ENCODE peak calls at places on chromosomes 13 and 19, in nine cellular contexts. U is OCI-LY7; J is PC-3; C is upper lobe of right lung; V is HepG2; X is H1; D is psoas muscle; K is sigmoid colon; R is CD4-positive, alpha-beta memory T cell. T is an unnamed sample. For H3K36me3, the result is how much of the 10 kb centered on the place peaks cover.

GRCh38 chr13:50708461-50708860 is 135.0 kb downstream of the DLEU7 start:
- DNase-seq in U (no peak), J (no peak), C (no peak), V (no peak), X (no peak), D (no peak), K (no peak), R (no peak), T (peak)

GRCh38 chr19:46745521-46746280 is at the start of gene FKRP:
- DNase-seq in U (peak), J (no peak), C (no peak), V (no peak), X (no peak), D (no peak), K (no peak), R (peak), T (peak)

GRCh38 chr19:10740798-10741197 is 22.9 kb downstream of the DNM2 start:
- DNase-seq in U (no peak), J (peak), C (no peak), V (no peak), X (no peak), D (no peak), K (no peak), R (no peak), T (no peak)

GRCh38 chr19:35287713-35288112 is 4.2 kb upstream of the MAG start:
- DNase-seq in U (no peak), J (no peak), C (no peak), V (no peak), X (no peak), D (no peak), K (no peak), R (no peak), T (no peak)

GRCh38 chr13:102487330-102487729 is 85.5 kb upstream of the FGF14 start:
- DNase-seq in U (no peak), J (no peak), C (no peak), V (no peak), X (no peak), D (no peak), K (no peak), R (no peak), T (no peak)

GRCh38 chr13:92196566-92197256 is 798.3 kb downstream of the GPC5 start:
- DNase-seq in U (no peak), J (no peak), C (no peak), V (no peak), X (no peak), D (no peak), K (no peak), R (no peak), T (no peak)

GRCh38 chr13:93079294-93079693 is 147.3 kb upstream of the GPC6 start:
- DNase-seq in U (no peak), J (peak), C (no peak), V (no peak), X (no peak), D (no peak), K (no peak), R (no peak), T (peak)

GRCh38 chr13:88142653-88143052 is 471.5 kb downstream of the SLITRK5 start:
- DNase-seq in U (no peak), J (no peak), C (no peak), V (no peak), X (no peak), D (no peak), K (no peak), R (no peak), T (no peak)

GRCh38 chr19:28500982-28501633 is 711.8 kb downstream of the UQCRFS1 start:
- DNase-seq in U (no peak), J (no peak), C (no peak), V (no peak), X (no peak), D (no peak), K (peak), R (no peak), T (no peak)

GRCh38 chr13:41268764-41269163 is 5.4 kb upstream of the MTRF1 start:
- DNase-seq in U (peak), J (peak), C (no peak), V (no peak), X (no peak), D (no peak), K (no peak), R (peak), T (peak)

GRCh38 chr19:19489804-19490204 is 25.5 kb downstream of the TSSK6 start:
- DNase-seq in U (no peak), J (no peak), C (no peak), V (no peak), X (no peak), D (no peak), K (no peak), R (no peak), T (no peak)

GRCh38 chr19:57779220-57779845 is 9.9 kb downstream of the ZNF586 start:
- DNase-seq in U (no peak), J (no peak), C (no peak), V (no peak), X (no peak), D (no peak), K (no peak), R (no peak), T (no peak)

GRCh38 chr19:15091918-15092753 is 10.1 kb downstream of the OR1I1 start:
- DNase-seq in U (peak), J (peak), C (no peak), V (peak), X (no peak), D (no peak), K (peak), R (peak), T (peak)

GRCh38 chr13:52159159-52159982 is at the start of gene NEK3:
- DNase-seq in U (peak), J (peak), C (peak), V (peak), X (peak), D (peak), K (peak), R (peak), T (peak)

GRCh38 chr13:46683879-46684278 is 113.1 kb downstream of the ESD start:
- DNase-seq in U (no peak), J (no peak), C (no peak), V (no peak), X (no peak), D (no peak), K (no peak), R (no peak), T (no peak)

GRCh38 chr19:42325896-42326771 is 699 bp downstream of the MEGF8 start:
- DNase-seq in U (peak), J (no peak), C (no peak), V (no peak), X (no peak), D (peak), K (no peak), R (no peak), T (peak)

GRCh38 chr19:37997911-37998344 is 90.9 kb downstream of the SIPA1L3 start:
- DNase-seq in U (no peak), J (peak), C (no peak), V (no peak), X (no peak), D (peak), K (no peak), R (no peak), T (no peak)

GRCh38 chr13:26658972-26659371 is 101.5 kb downstream of the WASF3 start:
- DNase-seq in U (no peak), J (no peak), C (no peak), V (no peak), X (no peak), D (no peak), K (no peak), R (no peak), T (no peak)

GRCh38 chr19:10007811-10008211 is 2.5 kb downstream of the COL5A3 start:
- DNase-seq in U (no peak), J (no peak), C (no peak), V (no peak), X (no peak), D (peak), K (peak), R (no peak), T (peak)

DNA sequence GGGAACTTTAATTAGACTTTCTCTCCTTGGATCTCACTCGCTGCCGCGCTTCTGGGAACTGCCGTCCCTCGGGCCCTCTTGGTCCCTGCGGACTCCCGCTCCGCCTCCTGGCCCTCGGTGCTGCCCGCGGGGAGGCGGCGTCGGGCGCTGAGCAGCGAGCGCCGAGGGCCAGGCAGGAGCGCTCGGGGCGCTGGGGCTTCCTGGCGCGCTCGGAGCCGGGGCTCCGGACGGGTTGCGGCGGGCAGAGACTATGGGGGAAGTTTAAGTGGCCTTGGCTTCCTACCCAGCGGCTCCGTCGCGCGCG is 704 bp downstream of the CHST8 start:
- DNase-seq in U (no peak), J (no peak), C (no peak), V (no peak), X (no peak), D (no peak), K (no peak), R (no peak), T (peak)
- H3K4me3 ChIP-seq in U (no peak), J (no peak), C (peak), V (no peak), X (peak), D (peak), K (peak), R (no peak), T (peak)

GRCh38 chr13:113220877-113221276 is 11.5 kb downstream of the CUL4A start:
- DNase-seq in U (no peak), J (no peak), C (no peak), V (no peak), X (no peak), D (no peak), K (no peak), R (peak), T (no peak)
- H3K36me3 ChIP-seq in U (half or more), J (under half), C (under half), V (under half), X (under half), D (under half), K (under half), R (under half), T (under half)

DNA sequence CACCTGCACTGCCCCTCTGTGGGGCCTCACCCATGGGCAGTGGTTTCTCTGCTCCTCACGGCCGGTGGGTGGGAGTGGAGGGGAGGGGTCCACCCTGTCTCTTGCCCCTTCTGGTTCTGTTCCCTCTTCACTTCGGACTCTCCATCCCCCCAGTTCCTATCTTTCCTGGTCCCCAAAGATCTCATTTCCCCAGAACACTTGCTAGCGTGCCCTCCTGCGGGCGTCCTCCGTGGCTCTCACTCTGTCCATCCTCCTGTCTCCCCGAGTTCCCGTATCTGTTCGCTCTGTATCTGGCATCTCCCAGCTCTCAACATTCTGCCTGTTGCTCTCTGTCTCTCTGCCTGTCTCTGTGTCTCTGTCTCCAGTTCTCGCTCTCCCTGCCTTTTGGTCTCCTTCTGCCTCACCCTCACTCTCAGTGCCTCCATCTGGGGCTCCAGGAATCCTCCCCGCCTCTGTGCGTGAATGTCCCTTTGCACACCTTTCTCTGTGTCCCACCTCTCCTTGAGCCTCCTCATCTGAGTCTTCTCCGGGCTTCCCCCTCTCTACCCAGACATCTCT is 363 bp downstream of the SPIB start:
- DNase-seq in U (no peak), J (no peak), C (no peak), V (no peak), X (no peak), D (no peak), K (no peak), R (no peak), T (no peak)
- H3K4me3 ChIP-seq in U (peak), J (no peak), C (no peak), V (no peak), X (peak), D (peak), K (no peak), R (no peak), T (peak)

GRCh38 chr19:3466630-3467029 is 13.7 kb downstream of the SMIM24 start:
- DNase-seq in U (no peak), J (no peak), C (no peak), V (no peak), X (no peak), D (no peak), K (no peak), R (no peak), T (no peak)

GRCh38 chr19:3463959-3464796 is 16.1 kb downstream of the SMIM24 start:
- DNase-seq in U (no peak), J (no peak), C (no peak), V (no peak), X (no peak), D (no peak), K (no peak), R (no peak), T (no peak)

GRCh38 chr19:3464797-3465235 is 15.5 kb downstream of the SMIM24 start:
- DNase-seq in U (no peak), J (no peak), C (peak), V (no peak), X (no peak), D (no peak), K (no peak), R (no peak), T (peak)

GRCh38 chr19:3467437-3468198 is 12.7 kb downstream of the SMIM24 start:
- DNase-seq in U (no peak), J (no peak), C (no peak), V (no peak), X (no peak), D (no peak), K (no peak), R (no peak), T (no peak)

GRCh38 chr19:3465552-3465951 is 14.8 kb downstream of the SMIM24 start:
- DNase-seq in U (no peak), J (no peak), C (no peak), V (no peak), X (no peak), D (no peak), K (no peak), R (no peak), T (no peak)
- H3K36me3 ChIP-seq in U (under half), J (under half), C (under half), V (under half), X (under half), D (under half), K (under half), R (under half), T (under half)

GRCh38 chr19:6273701-6274601 is 5.8 kb downstream of the MLLT1 start:
- DNase-seq in U (no peak), J (peak), C (peak), V (peak), X (no peak), D (peak), K (peak), R (no peak), T (no peak)
- H3K4me3 ChIP-seq in U (no peak), J (peak), C (peak), V (peak), X (no peak), D (peak), K (peak), R (no peak), T (no peak)

GRCh38 chr19:48239120-48239519 is 16.6 kb downstream of the CARD8 start:
- DNase-seq in U (no peak), J (no peak), C (no peak), V (no peak), X (no peak), D (no peak), K (no peak), R (no peak), T (no peak)
- H3K36me3 ChIP-seq in U (half or more), J (under half), C (half or more), V (under half), X (under half), D (under half), K (under half), R (under half), T (under half)

GRCh38 chr13:95378603-95379002 is 77.4 kb upstream of the ABCC4 start:
- DNase-seq in U (no peak), J (peak), C (no peak), V (no peak), X (no peak), D (peak), K (peak), R (no peak), T (no peak)

GRCh38 chr13:95385373-95385772 is 84.1 kb upstream of the ABCC4 start:
- DNase-seq in U (no peak), J (no peak), C (no peak), V (no peak), X (no peak), D (no peak), K (peak), R (no peak), T (no peak)

GRCh38 chr13:95385808-95386207 is 84.6 kb upstream of the ABCC4 start:
- DNase-seq in U (no peak), J (no peak), C (no peak), V (no peak), X (no peak), D (no peak), K (peak), R (no peak), T (no peak)

GRCh38 chr13:95382906-95383305 is 81.7 kb upstream of the ABCC4 start:
- DNase-seq in U (no peak), J (no peak), C (no peak), V (no peak), X (no peak), D (no peak), K (peak), R (no peak), T (no peak)

GRCh38 chr13:95382411-95382810 is 81.2 kb upstream of the ABCC4 start:
- DNase-seq in U (no peak), J (peak), C (no peak), V (no peak), X (no peak), D (no peak), K (no peak), R (no peak), T (no peak)
- H3K4me3 ChIP-seq in U (no peak), J (no peak), C (no peak), V (no peak), X (no peak), D (no peak), K (no peak), R (no peak), T (no peak)

GRCh38 chr13:110448230-110448629 is 113.3 kb downstream of the RAB20 start:
- DNase-seq in U (no peak), J (peak), C (no peak), V (no peak), X (no peak), D (no peak), K (no peak), R (no peak), T (peak)
- H3K36me3 ChIP-seq in U (under half), J (under half), C (under half), V (under half), X (under half), D (under half), K (under half), R (under half), T (under half)

T was measured in cardiac muscle cell.